ENCODE peak calls at places on chromosomes 11 and 22, in seven cellular contexts. P is WTC11; R is stimulated activated effector memory CD8-positive, alpha-beta T cell treated with anti-CD3 and anti-CD28 coated beads, Interleukin-12 subunit alpha, Interleukin-12 subunit beta, amount 100 ng/mL, for 72 hours; A is body of pancreas; V is activated B cell treated with CpG ODN at 0.5 μM for 24 hours; M is HS-27A; D is NCI-H1417. Q is an unnamed sample.
A peak's percentile ranks its signal among the peaks of the same experiment; 100 is the strongest.

GRCh38 chr22:39733191-39733590 is 160.4 kb downstream of the ENTHD1 start:
- DNase-seq in D (no peak), A (no peak), P (no peak), R (peak; percentile 23), V (no peak), M (no peak), Q (no peak)

GRCh38 chr11:123457187-123457770 is 27.2 kb downstream of the GRAMD1B start:
- DNase-seq in P (no peak), R (no peak), V (no peak), A (no peak), D (no peak), M (no peak), Q (no peak)

GRCh38 chr11:84129961-84130576 is 843.9 kb upstream of the CCDC90B start:
- DNase-seq in R (no peak), A (no peak), P (no peak), D (no peak), M (no peak), V (no peak), Q (no peak)

GRCh38 chr11:31160504-31161422 is 208.8 kb downstream of the DCDC1 start:
- DNase-seq in A (no peak), R (no peak), P (no peak), D (no peak), M (no peak), V (no peak), Q (peak; percentile 98)

GRCh38 chr11:35549787-35550186 is 24.4 kb upstream of the PAMR1 start:
- DNase-seq in M (peak; percentile 92), A (no peak), D (peak; percentile 93), P (no peak), R (no peak), V (no peak), Q (no peak)

GRCh38 chr11:35009191-35009940 is 92.9 kb downstream of the PDHX start:
- DNase-seq in P (no peak), D (no peak), V (no peak), R (no peak), M (no peak), A (peak; percentile 64), Q (peak; percentile 49)

GRCh38 chr11:1238767-1239595 is 16.1 kb downstream of the MUC5B start:
- DNase-seq in V (no peak), R (no peak), A (peak; percentile 77), P (peak; percentile 81), D (no peak), M (no peak), Q (no peak)

GRCh38 chr11:21142007-21142406 is 472.6 kb downstream of the NELL1 start:
- DNase-seq in R (no peak), M (no peak), P (peak; percentile 30), A (no peak), V (no peak), D (peak; percentile 25), Q (no peak)

GRCh38 chr11:94762208-94762607 is 5.9 kb upstream of the AMOTL1 start:
- DNase-seq in P (no peak), A (peak; percentile 39), V (no peak), M (no peak), R (no peak), D (no peak), Q (no peak)

GRCh38 chr11:66119348-66120133 is 49.5 kb downstream of the PACS1 start:
- DNase-seq in A (peak; percentile 50), M (peak; percentile 59), V (no peak), D (no peak), R (no peak), P (no peak), Q (no peak)

GRCh38 chr11:113103932-113104331 is 142.7 kb downstream of the NCAM1 start:
- DNase-seq in V (no peak), D (no peak), A (no peak), R (no peak), M (no peak), P (no peak), Q (no peak)

GRCh38 chr11:130051077-130051476 is 18.6 kb upstream of the APLP2 start:
- DNase-seq in M (no peak), P (no peak), V (no peak), A (no peak), D (no peak), R (no peak), Q (no peak)

GRCh38 chr22:26707090-26707489 is 49.7 kb downstream of the MIAT start:
- DNase-seq in D (no peak), R (no peak), M (no peak), P (no peak), V (no peak), A (no peak), Q (no peak)

GRCh38 chr11:118699508-118700220 is 20.2 kb upstream of the TREH start:
- DNase-seq in D (no peak), P (no peak), A (no peak), V (no peak), R (no peak), M (no peak), Q (no peak)

GRCh38 chr22:38461414-38462081 is 6.3 kb upstream of the KDELR3 start:
- DNase-seq in R (peak; percentile 77), D (peak; percentile 89), M (no peak), P (peak; percentile 94), V (no peak), A (peak; percentile 89), Q (peak; percentile 81)

GRCh38 chr11:58649623-58650022 is 27.2 kb downstream of the CNTF start:
- DNase-seq in R (no peak), A (no peak), M (no peak), V (no peak), D (no peak), P (no peak), Q (no peak)

GRCh38 chr11:64299847-64300648 is at the start of gene CATSPERZ:
- DNase-seq in M (no peak), D (no peak), R (no peak), V (no peak), P (peak; percentile 36), A (no peak), Q (no peak)

GRCh38 chr11:110478410-110478809 is 48.7 kb downstream of the FDX1 start:
- DNase-seq in A (no peak), R (no peak), D (no peak), V (no peak), P (peak; percentile 86), M (no peak), Q (no peak)

GRCh38 chr11:124938206-124938765 is 2.4 kb upstream of the HEPACAM start:
- DNase-seq in A (no peak), D (no peak), P (no peak), V (no peak), R (peak; percentile 34), M (no peak), Q (no peak)

GRCh38 chr11:65593518-65594414 is 1.8 kb downstream of the KCNK7 start:
- DNase-seq in V (no peak), R (peak; percentile 71), A (peak; percentile 43), P (peak; percentile 80), D (no peak), M (no peak), Q (no peak)

GRCh38 chr11:123103326-123103980 is 41.5 kb upstream of the HSPA8 start:
- DNase-seq in R (no peak), V (no peak), A (peak; percentile 46), P (peak; percentile 22), M (no peak), D (peak; percentile 39), Q (peak; percentile 78)

GRCh38 chr11:1175461-1176223 is 17.9 kb downstream of the MUC5AC start:
- DNase-seq in R (no peak), M (no peak), A (no peak), P (no peak), D (no peak), V (no peak), Q (no peak)

GRCh38 chr22:35299217-35299716 is 427 bp upstream of the TOM1 start:
- DNase-seq in P (no peak), R (no peak), D (no peak), A (peak; percentile 28), M (no peak), V (no peak), Q (peak; percentile 14)

GRCh38 chr11:86150826-86151187 is 81.9 kb upstream of the PICALM start:
- DNase-seq in D (no peak), P (no peak), M (no peak), V (no peak), A (no peak), R (no peak), Q (no peak)

GRCh38 chr22:20275836-20276235 is 7.7 kb upstream of the RTN4R start:
- DNase-seq in D (no peak), V (no peak), R (no peak), A (no peak), M (no peak), P (no peak), Q (no peak)

GRCh38 chr11:132022718-132023117 is 652.3 kb downstream of the NTM start:
- DNase-seq in A (no peak), M (no peak), P (no peak), R (no peak), V (no peak), D (no peak), Q (no peak)

GRCh38 chr22:45482169-45482568 is 20.5 kb upstream of the FBLN1 start:
- DNase-seq in M (no peak), D (no peak), A (no peak), V (no peak), R (no peak), P (no peak), Q (no peak)

GRCh38 chr11:133797542-133797941 is 47.8 kb downstream of the SPATA19 start:
- DNase-seq in A (no peak), M (no peak), V (no peak), P (no peak), D (no peak), R (no peak), Q (no peak)

GRCh38 chr11:124917115-124917637 is 1.9 kb upstream of the HEPN1 start:
- DNase-seq in V (no peak), D (no peak), M (no peak), A (no peak), R (no peak), P (no peak), Q (no peak)

GRCh38 chr22:50307891-50308596 is 598 bp upstream of the PLXNB2 start:
- DNase-seq in V (no peak), P (no peak), R (no peak), M (no peak), A (no peak), D (no peak), Q (no peak)

GRCh38 chr11:558503-558902 is 2.0 kb downstream of the LMNTD2 start:
- DNase-seq in D (no peak), P (no peak), V (no peak), R (no peak), M (no peak), A (no peak), Q (no peak)

GRCh38 chr11:119478711-119479285 is 55.8 kb upstream of the THY1 start:
- DNase-seq in V (no peak), D (no peak), P (no peak), M (no peak), R (no peak), A (no peak), Q (no peak)

GRCh38 chr11:103537904-103538502 is 428.8 kb downstream of the DYNC2H1 start:
- DNase-seq in P (no peak), M (no peak), A (no peak), R (no peak), V (no peak), D (peak; percentile 38), Q (peak; percentile 33)

Q was measured in NCI-H2227 treated with DMSO at 0.1 percent for 48 hours.